ENCODE peak calls at places on chromosomes 3 and 15, in four cellular contexts. E is SK-N-SH, R is GM12878, N is HepG2. D is an unnamed sample.

GRCh38 chr3:194174407-194174806 is 38.5 kb downstream of the HES1 start:
- DNase-seq in N (no peak), R (no peak), E (no peak), D (no peak)

GRCh38 chr15:43440721-43441281 is 52.2 kb downstream of the TP53BP1 start:
- DNase-seq in N (peak), E (peak), R (peak), D (peak)

GRCh38 chr3:74214286-74214685 is 400.2 kb downstream of the CNTN3 start:
- DNase-seq in N (no peak), R (no peak), E (no peak), D (no peak)

GRCh38 chr3:42749753-42750231 is 23.3 kb downstream of the CCDC13 start:
- DNase-seq in N (no peak), E (no peak), R (no peak), D (peak)

GRCh38 chr15:42131826-42132806 is 24.3 kb downstream of the PLA2G4F start:
- DNase-seq in E (no peak), R (no peak), N (no peak), D (peak)

GRCh38 chr15:29208352-29208751 is 61.3 kb downstream of the NSMCE3 start:
- DNase-seq in E (peak), N (no peak), R (no peak), D (no peak)

GRCh38 chr3:89876116-89876515 is 768.7 kb downstream of the EPHA3 start:
- DNase-seq in R (no peak), N (no peak), E (no peak), D (no peak)

GRCh38 chr3:195194559-195195161 is 76.3 kb downstream of the XXYLT1 start:
- DNase-seq in E (no peak), R (no peak), N (no peak), D (no peak)

GRCh38 chr15:80058044-80058443 is 1.4 kb upstream of the ZFAND6 start:
- DNase-seq in R (no peak), E (no peak), N (no peak), D (no peak)

GRCh38 chr15:101210466-101210865 is 41.4 kb downstream of the CHSY1 start:
- DNase-seq in R (no peak), E (no peak), N (no peak), D (no peak)

GRCh38 chr3:134426660-134427181 is 52.5 kb upstream of the AMOTL2 start:
- DNase-seq in N (no peak), E (no peak), R (no peak), D (no peak)

GRCh38 chr3:133730993-133731392 is 15.2 kb upstream of the TF start:
- DNase-seq in N (peak), E (no peak), R (no peak), D (no peak)

GRCh38 chr3:55571913-55572312 is 84.8 kb upstream of the WNT5A start:
- DNase-seq in E (no peak), N (peak), R (no peak), D (no peak)

GRCh38 chr3:191768421-191768820 is 307.5 kb downstream of the PYDC2 start:
- DNase-seq in R (no peak), E (no peak), N (no peak), D (no peak)

GRCh38 chr3:177835917-177836316 is 638.6 kb upstream of the TBL1XR1 start:
- DNase-seq in R (no peak), N (no peak), E (no peak), D (no peak)

GRCh38 chr15:58472821-58473581 is 41.2 kb downstream of the LIPC start:
- DNase-seq in N (no peak), E (no peak), R (no peak), D (no peak)

GRCh38 chr15:57647071-57647790 is 55.5 kb downstream of the MYZAP start:
- DNase-seq in R (no peak), N (no peak), E (no peak), D (no peak)

GRCh38 chr15:96553451-96553850 is 223.0 kb downstream of the NR2F2 start:
- DNase-seq in N (no peak), R (no peak), E (no peak), D (no peak)

GRCh38 chr3:195900426-195901355 is 7.7 kb downstream of the TNK2 start:
- DNase-seq in E (no peak), R (no peak), N (peak), D (no peak)

GRCh38 chr3:161914703-161915102 is 418.1 kb downstream of the OTOL1 start:
- DNase-seq in N (peak), R (no peak), E (peak), D (no peak)

GRCh38 chr3:157113832-157114505 is 46.0 kb downstream of the CCNL1 start:
- DNase-seq in E (no peak), N (no peak), R (no peak), D (peak)

GRCh38 chr3:12405432-12406272 is 78.6 kb upstream of the TSEN2 start:
- DNase-seq in N (peak), R (no peak), E (no peak), D (peak)

GRCh38 chr3:98185180-98185579 is 18.7 kb downstream of the OR5H15 start:
- DNase-seq in E (no peak), R (no peak), N (no peak), D (peak)

GRCh38 chr3:33167284-33167683 is 51.3 kb downstream of the SUSD5 start:
- DNase-seq in N (no peak), R (no peak), E (no peak), D (no peak)

GRCh38 chr15:69468241-69469121 is 15.9 kb downstream of the RPLP1 start:
- DNase-seq in N (no peak), R (no peak), E (peak), D (peak)

GRCh38 chr3:100650651-100651611 is 41.5 kb downstream of the ADGRG7 start:
- DNase-seq in E (no peak), N (no peak), R (peak), D (no peak)

GRCh38 chr3:11835028-11835639 is 11.6 kb downstream of the TAMM41 start:
- DNase-seq in R (no peak), E (peak), N (no peak), D (peak)

GRCh38 chr3:141594357-141594756 is 107.5 kb downstream of the RASA2 start:
- DNase-seq in E (no peak), N (no peak), R (no peak), D (peak)

GRCh38 chr3:9405756-9406155 is 8.3 kb downstream of the SETD5 start:
- DNase-seq in E (no peak), N (no peak), R (no peak), D (no peak)

GRCh38 chr15:72231847-72232461 is 964 bp upstream of the PKM start:
- DNase-seq in E (peak), N (peak), R (no peak), D (peak)

GRCh38 chr3:4410174-4410573 is 56.9 kb downstream of the SUMF1 start:
- DNase-seq in R (no peak), N (no peak), E (no peak), D (no peak)

GRCh38 chr15:66498501-66499386 is 1.2 kb upstream of the SNAPC5 start:
- DNase-seq in E (peak), R (no peak), N (peak), D (no peak)

GRCh38 chr3:184320099-184320445 is 5.7 kb downstream of the EIF4G1 start:
- DNase-seq in N (peak), R (no peak), E (peak), D (peak)

GRCh38 chr3:54188176-54188791 is 65.9 kb downstream of the CACNA2D3 start:
- DNase-seq in R (no peak), N (peak), E (no peak), D (peak)

GRCh38 chr3:71083726-71084131 is 499.8 kb downstream of the FOXP1 start:
- DNase-seq in E (no peak), N (no peak), R (peak), D (no peak)

GRCh38 chr15:39142500-39142899 is 438.4 kb upstream of the THBS1 start:
- DNase-seq in E (no peak), N (no peak), R (no peak), D (no peak)

GRCh38 chr15:39139431-39140059 is 441.3 kb upstream of the THBS1 start:
- DNase-seq in R (no peak), E (no peak), N (no peak), D (no peak)

GRCh38 chr15:39144051-39144450 is 436.8 kb upstream of the THBS1 start:
- DNase-seq in N (no peak), R (no peak), E (no peak), D (no peak)

GRCh38 chr15:39135989-39136388 is 444.9 kb upstream of the THBS1 start:
- DNase-seq in E (no peak), N (no peak), R (no peak), D (no peak)

GRCh38 chr15:39140060-39140604 is 440.7 kb upstream of the THBS1 start:
- DNase-seq in R (no peak), E (peak), N (peak), D (peak)
- TF ChIP-seq NFIC in R (no peak), E (peak), N (no peak), D (peak)

DNA sequence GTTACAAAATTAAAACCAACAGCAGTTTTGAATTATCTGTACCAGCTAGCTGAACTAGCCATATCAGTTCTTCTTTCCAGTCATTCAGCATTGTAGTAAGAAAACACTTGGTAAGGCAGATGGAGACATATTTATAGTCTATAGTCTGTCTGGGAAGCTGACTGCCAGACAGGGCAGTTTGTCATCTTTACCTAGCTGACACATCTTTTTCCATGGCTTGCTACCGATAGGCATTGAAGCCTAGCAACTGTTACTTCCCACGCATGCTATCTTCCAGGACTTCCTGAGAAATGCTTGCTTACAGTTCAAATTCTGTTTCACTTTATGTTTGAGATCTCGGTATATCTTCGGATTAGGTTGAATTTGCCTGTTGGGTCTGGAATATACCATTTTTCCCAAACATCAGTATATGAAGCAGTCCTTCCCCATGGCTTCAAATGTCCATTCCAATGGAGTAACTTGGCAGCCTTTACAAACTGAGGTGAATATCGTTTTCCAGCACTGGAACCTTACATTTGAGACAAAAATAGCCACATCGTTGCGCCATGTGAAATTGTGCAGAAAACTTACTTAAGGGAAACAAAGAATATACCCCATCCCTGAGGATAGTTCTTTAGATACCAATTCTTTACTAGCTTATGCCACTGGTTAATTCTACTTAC is 8.8 kb downstream of the GNL3 start:
- DNase-seq in N (no peak), R (no peak), E (no peak), D (no peak)
- TF ChIP-seq NFIC in N (no peak), R (no peak), E (no peak), D (no peak)

GRCh38 chr3:175716451-175716850 is 857.3 kb downstream of the NAALADL2 start:
- DNase-seq in N (no peak), R (no peak), E (no peak), D (no peak)

DNA sequence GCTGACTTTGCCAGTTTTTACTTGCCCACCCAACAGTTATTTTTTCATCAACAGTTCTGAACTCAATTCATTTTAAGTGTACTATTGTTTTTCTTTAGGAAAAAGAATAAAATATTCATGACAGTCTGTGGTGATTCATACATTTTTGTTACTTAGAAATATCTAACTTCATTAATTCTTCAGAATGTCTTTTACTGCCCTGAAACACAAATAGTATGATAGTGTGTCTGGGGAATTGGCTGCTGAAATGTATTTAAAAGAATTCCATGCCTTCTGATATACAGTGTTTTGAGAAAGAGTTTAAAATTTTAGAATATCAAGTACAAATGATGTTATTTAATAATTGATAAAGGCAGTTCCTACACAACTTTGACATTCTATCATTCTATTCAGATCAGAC is 854.1 kb downstream of the NAALADL2 start:
- DNase-seq in N (no peak), R (no peak), E (no peak), D (no peak)
- TF ChIP-seq NFIC in N (no peak), R (no peak), E (no peak), D (no peak)

GRCh38 chr3:51436998-51437639 is 46.0 kb downstream of the RBM15B start:
- DNase-seq in E (no peak), R (no peak), N (no peak), D (no peak)

GRCh38 chr3:51429138-51429537 is 38.1 kb downstream of the RBM15B start:
- DNase-seq in E (no peak), R (no peak), N (no peak), D (no peak)

GRCh38 chr3:51434110-51434509 is 43.0 kb downstream of the RBM15B start:
- DNase-seq in E (no peak), N (peak), R (no peak), D (no peak)

DNA sequence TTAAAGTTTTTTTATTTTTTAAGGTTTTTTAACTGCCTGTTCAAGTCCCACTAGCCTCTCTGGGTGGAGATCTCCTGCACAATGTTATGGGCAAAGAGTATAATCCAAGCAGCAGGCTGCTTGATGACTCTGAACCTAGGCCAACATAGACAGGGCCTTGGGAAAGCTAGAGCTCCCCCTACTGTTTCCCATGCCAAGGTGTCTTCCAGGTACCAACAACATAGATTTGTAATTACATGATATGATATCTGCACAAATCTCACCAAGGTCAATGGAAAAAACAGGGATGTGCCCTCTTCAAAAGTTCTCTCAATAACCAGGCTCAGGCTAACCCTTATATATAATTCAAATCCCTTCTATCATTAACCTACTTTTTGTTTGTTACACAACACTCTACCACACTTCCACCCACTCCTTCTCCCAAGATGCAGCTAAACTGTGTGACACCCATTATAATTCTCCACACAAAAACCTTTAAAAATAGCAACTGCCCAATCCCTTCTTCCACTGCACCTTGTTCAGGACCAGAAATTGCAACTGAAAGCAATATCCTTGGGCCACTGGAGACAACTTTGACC is 43.8 kb downstream of the RBM15B start:
- DNase-seq in R (peak), E (peak), N (peak), D (peak)
- TF ChIP-seq NFIC in R (no peak), E (no peak), N (no peak), D (no peak)

DNA sequence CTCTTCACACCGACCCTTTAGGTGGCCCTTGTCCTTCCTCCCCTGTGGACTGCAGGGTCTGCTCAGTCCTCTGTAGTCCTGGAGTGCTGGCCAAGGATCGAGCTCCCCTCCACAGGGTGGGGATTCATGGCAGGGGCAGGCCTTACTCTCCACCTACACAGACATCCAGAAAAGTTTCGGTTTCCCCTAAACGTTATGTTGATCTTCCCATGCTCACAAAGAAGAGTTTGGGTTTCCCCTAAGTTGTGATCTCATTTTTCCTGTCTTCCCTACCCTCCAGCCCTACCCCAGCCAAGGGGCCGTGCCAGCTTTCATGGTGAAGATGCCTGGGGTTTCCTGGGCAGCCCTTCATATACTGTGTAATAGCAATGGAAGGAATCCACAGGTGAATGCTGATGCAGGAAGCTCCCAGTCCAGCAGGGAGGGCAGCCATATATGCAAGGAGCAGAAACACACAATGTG is 10.3 kb downstream of the STOML1 start:
- DNase-seq in R (no peak), E (no peak), N (no peak), D (no peak)
- TF ChIP-seq NFIC in R (peak), E (no peak), N (no peak), D (no peak)

DNA sequence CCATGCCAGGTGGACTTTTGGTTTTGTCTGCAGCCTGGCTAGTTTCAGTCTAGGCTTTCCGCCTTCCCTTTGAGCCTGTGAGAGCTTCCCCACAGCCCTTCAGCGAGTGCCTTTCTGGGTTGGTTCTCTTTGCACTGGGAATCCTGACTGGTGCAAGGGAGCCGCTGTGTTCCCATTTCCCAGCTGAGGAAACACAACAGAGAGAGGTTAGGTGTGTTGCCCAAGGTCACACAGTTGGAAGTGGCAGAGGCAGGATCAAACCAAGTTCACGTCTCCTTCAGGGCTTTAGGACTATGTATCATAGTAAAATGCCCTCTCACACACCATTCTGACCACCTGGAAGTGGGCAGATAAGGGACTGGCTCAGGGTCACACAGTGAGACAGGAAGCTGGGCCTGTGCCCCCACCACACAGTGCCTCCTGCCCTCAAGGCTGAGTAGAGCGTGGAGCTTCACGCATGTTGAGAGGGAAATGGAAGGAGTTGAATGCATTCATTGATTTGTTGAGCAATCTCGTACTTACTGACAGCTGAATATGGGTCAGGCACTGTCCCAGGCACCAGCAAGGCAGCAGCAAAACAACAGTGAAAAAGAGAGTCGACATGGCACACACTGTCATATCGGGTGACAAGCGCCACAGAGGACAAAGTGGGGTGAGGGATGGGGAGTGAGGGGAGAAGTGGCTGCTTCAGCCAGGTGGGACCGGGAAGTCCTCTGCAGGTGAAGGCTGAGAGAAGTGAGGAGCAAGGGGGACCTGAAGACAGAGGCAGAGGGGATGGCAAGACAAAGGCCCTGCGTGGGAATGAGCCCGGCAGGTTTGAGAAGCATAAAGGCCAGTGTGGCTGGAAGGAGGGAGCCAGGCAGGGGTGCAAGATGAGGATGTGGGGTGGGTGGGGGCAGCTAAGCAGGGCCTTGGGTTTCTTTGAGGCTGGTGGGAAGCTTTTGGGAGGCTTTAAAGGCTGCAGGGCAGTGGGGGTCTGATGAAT is 12.3 kb upstream of the ANPEP start:
- DNase-seq in R (no peak), N (no peak), E (peak), D (no peak)
- TF ChIP-seq NFIC in R (no peak), N (no peak), E (no peak), D (no peak)

DNA sequence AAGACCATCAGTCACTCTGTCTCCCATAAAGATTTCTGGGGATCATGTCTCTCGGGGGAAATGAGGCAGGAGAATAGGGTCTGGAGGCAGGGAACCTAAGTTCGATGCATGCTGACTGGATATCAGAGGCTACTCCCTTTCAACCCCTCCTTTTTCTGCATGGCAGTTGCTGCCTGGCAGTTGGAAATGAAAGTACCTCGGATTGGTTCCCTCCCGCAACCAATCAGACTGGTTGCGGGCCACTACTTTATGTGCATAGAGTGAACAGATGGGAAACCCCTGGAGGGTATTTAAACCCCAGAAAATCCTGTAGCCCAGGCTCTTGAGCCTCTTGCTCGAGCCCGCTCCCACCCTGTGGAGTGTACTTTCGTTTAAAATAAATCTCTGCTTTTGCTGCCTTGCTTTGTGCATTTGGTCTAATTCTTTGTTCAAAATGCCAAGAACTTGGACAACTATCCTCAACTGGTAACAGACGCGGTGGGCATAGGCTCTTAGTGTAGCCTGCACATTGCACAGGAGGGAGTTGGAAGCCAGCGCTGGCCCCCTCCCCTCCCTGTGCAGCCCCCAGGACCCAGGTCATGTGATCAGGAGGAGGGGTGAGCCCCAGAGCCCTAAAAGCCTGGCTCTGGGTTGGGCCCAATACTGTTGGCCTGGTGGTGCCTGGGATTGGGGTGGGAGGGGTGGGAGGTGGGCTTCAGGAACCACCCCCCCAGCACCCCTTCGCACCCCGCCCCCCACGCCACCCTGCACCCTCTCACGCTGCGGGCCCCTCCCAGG is 26.9 kb downstream of the RHCG start:
- DNase-seq in N (no peak), E (no peak), R (no peak), D (no peak)
- TF ChIP-seq NFIC in N (no peak), E (no peak), R (no peak), D (no peak)

GRCh38 chr3:147449669-147450068 is 40.5 kb downstream of the ZIC1 start:
- DNase-seq in R (no peak), N (no peak), E (no peak), D (no peak)
- TF ChIP-seq NFIC in R (no peak), N (no peak), E (no peak), D (no peak)